ENCODE peak calls at places on chromosomes 6 and 20, in five cellular contexts. B is IMR-90, O is endothelial cell of umbilical vein, M is ovary, J is adrenal gland. T is an unnamed sample.

GRCh38 chr20:17636523-17637412 is 45.3 kb downstream of the RRBP1 start:
- DNase-seq in B (no peak), O (no peak), M (no peak), J (no peak), T (no peak)

GRCh38 chr6:157047951-157048350 is 270.8 kb downstream of the ARID1B start:
- DNase-seq in B (peak; percentile 33), O (no peak), M (no peak), J (no peak), T (no peak)

GRCh38 chr20:32553618-32554017 is 31.5 kb downstream of the NOL4L start:
- DNase-seq in B (no peak), O (no peak), M (no peak), J (no peak), T (no peak)

GRCh38 chr6:40894962-40895799 is 143.8 kb downstream of the UNC5CL start:
- DNase-seq in B (peak; percentile 54), O (peak; percentile 68), M (peak; percentile 66), J (peak; percentile 56), T (peak; percentile 74)

GRCh38 chr20:23265226-23265625 is 85.4 kb upstream of the NXT1 start:
- DNase-seq in B (peak; percentile 41), O (no peak), M (no peak), J (no peak), T (no peak)

GRCh38 chr20:64051532-64052325 is 2.3 kb upstream of the SOX18 start:
- DNase-seq in B (no peak), O (peak; percentile 31), M (no peak), J (no peak), T (no peak)

GRCh38 chr6:108562503-108562993 is 1.8 kb downstream of the FOXO3 start:
- DNase-seq in B (peak; percentile 81), O (peak; percentile 76), M (peak; percentile 68), J (peak; percentile 47), T (peak; percentile 70)

GRCh38 chr6:119467478-119468081 is 118.0 kb upstream of the MAN1A1 start:
- DNase-seq in B (peak; percentile 58), O (no peak), M (no peak), J (no peak), T (no peak)

GRCh38 chr6:113560908-113561307 is 296.2 kb upstream of the MARCKS start:
- DNase-seq in B (peak; percentile 84), O (peak; percentile 61), M (no peak), J (no peak), T (peak; percentile 4)

GRCh38 chr6:32785781-32786533 is 22.6 kb upstream of the HLA-DQB2 start:
- DNase-seq in B (peak; percentile 49), O (peak; percentile 58), M (no peak), J (peak; percentile 41), T (no peak)

GRCh38 chr6:84791233-84791632 is 26.8 kb upstream of the TBX18 start:
- DNase-seq in B (no peak), O (peak; percentile 91), M (no peak), J (no peak), T (no peak)

GRCh38 chr6:3850451-3851203 is 1.5 kb downstream of the FAM50B start:
- DNase-seq in B (no peak), O (no peak), M (peak; percentile 34), J (no peak), T (no peak)

GRCh38 chr20:59148713-59149493 is 14.7 kb upstream of the ZNF831 start:
- DNase-seq in B (no peak), O (no peak), M (no peak), J (no peak), T (no peak)

GRCh38 chr20:48912065-48912464 is 9.4 kb upstream of the ARFGEF2 start:
- DNase-seq in B (no peak), O (no peak), M (no peak), J (no peak), T (no peak)

GRCh38 chr20:17849901-17850673 is 118.5 kb downstream of the SNX5 start:
- DNase-seq in B (peak; percentile 99), O (peak; percentile 97), M (no peak), J (no peak), T (peak; percentile 91)

GRCh38 chr6:21587925-21588811 is 5.4 kb upstream of the SOX4 start:
- DNase-seq in B (peak; percentile 44), O (peak; percentile 83), M (peak; percentile 82), J (peak; percentile 48), T (no peak)

GRCh38 chr6:88823998-88824397 is 139.4 kb downstream of the RNGTT start:
- DNase-seq in B (peak; percentile 77), O (no peak), M (no peak), J (no peak), T (peak; percentile 2)

GRCh38 chr6:87639373-87639772 is 49.4 kb downstream of the ORC3 start:
- DNase-seq in B (no peak), O (no peak), M (no peak), J (no peak), T (no peak)

DNA sequence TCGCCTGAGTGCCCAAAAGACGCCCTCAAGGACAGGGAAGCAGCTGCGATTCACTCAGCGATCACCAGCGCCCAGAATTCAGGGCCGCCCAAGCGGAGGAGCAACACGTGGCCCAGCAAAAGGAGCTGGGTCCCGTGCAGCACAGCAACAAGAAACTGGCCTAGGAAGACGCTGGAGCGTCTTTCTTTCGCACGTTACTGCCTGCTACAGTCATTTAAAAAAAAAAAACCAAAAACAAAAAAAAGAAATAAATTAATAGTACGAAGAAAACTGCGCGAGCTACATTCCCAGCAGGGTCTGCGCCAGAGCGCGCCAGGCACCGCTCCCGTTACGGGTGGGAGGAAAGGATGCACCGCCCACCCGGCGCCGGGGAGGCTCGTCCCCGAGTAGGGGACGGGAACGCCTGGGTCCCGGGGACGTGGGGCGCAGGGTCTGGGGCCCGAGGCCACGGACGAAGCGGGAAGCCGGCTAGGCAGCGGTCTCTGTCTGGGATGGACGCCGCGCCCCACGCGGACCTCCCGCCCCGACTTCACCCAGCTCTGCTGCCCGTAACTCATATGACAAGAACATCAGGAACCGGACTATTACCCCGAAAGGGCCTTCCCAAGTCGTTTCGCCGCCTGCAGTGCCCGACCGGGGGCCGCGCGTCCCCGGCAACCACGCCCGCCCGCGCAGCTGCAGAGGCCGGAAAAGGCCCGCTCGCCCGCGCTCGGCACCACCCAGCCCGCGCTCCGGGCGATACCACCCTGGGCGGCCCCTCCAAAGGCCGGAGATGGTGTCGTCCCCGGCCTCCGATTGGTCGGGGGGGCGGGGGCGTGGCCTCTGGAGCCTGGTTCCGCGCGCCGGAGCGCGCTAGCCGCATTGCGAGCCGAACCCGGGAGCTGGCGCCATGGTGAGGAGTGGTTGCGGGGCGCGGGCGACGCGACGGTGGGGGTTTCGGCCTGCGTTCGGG is at the start of gene NOP56:
- DNase-seq in B (peak; percentile 86), O (peak; percentile 86), M (peak; percentile 93), J (peak; percentile 93), T (peak; percentile 83)
- TF ChIP-seq POLR2A in B (peak; percentile 96), O (peak; percentile 92), M (peak; percentile 54), J (peak; percentile 65), T (peak; percentile 90)

GRCh38 chr20:6976096-6976495 is 208.6 kb downstream of the BMP2 start:
- DNase-seq in B (no peak), O (no peak), M (no peak), J (no peak), T (no peak)

GRCh38 chr20:6975326-6975725 is 207.8 kb downstream of the BMP2 start:
- DNase-seq in B (no peak), O (no peak), M (no peak), J (no peak), T (no peak)

GRCh38 chr20:6976535-6976934 is 209.0 kb downstream of the BMP2 start:
- DNase-seq in B (no peak), O (no peak), M (no peak), J (no peak), T (no peak)

GRCh38 chr20:6974819-6975218 is 207.3 kb downstream of the BMP2 start:
- DNase-seq in B (no peak), O (no peak), M (no peak), J (no peak), T (no peak)
- TF ChIP-seq POLR2A in B (no peak), O (no peak), M (no peak), J (no peak), T (no peak)

DNA sequence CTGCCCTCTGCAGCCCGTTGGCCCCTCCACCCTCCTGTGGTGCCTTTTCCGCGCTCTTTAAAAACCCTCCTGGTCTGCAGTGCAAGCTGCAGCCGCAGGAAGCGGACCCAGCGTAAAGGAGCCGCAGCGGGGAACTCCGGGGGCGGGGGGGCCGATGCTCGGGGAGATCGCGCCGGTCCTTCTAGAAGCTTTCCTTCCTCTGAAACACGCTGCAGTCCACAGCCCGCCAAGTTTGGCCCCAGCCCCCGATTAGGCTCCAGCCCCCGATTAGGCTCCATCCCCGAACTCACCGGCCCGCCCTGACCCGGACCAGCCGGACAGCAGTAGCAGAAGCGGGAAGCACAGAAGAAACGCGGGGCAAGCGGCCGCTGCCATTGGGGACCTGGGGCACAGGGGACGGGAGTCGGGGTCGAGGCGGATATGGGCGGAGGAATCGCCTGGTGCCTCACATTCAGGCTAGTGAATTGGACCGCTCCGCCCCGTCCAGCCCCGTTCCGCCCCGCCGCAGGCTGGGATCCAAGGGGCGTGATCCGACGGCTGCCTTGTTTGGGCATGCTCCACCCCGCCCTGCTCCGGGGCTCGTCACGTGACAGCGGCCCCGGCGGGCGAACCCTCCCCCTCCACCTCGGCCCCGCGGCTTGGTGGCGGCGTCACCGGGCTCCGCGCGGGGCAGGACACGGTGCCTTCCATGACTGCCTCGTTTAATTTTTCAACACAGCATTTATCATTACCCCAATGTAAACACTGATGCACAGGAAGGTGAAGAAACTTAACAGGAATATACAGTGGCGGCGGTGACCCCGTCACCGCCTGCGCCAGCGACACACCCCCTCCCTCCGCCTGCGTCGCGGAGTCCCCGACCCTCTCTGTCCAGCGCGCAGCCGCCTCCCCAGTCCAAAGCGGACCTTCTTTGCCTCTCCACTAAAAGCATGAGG is 20.3 kb downstream of the RAET1L start:
- DNase-seq in B (peak; percentile 80), O (peak; percentile 89), M (peak; percentile 91), J (peak; percentile 95), T (peak; percentile 76)
- TF ChIP-seq POLR2A in B (no peak), O (peak; percentile 39), M (no peak), J (no peak), T (peak; percentile 54)

GRCh38 chr6:15420959-15421438 is 175.1 kb downstream of the JARID2 start:
- DNase-seq in B (no peak), O (no peak), M (no peak), J (no peak), T (no peak)

GRCh38 chr6:15419493-15419892 is 173.6 kb downstream of the JARID2 start:
- DNase-seq in B (no peak), O (no peak), M (no peak), J (no peak), T (no peak)

GRCh38 chr6:15425947-15426346 is 180.1 kb downstream of the JARID2 start:
- DNase-seq in B (no peak), O (no peak), M (no peak), J (no peak), T (no peak)

GRCh38 chr6:15423286-15423957 is 177.6 kb downstream of the JARID2 start:
- DNase-seq in B (no peak), O (no peak), M (no peak), J (no peak), T (no peak)

DNA sequence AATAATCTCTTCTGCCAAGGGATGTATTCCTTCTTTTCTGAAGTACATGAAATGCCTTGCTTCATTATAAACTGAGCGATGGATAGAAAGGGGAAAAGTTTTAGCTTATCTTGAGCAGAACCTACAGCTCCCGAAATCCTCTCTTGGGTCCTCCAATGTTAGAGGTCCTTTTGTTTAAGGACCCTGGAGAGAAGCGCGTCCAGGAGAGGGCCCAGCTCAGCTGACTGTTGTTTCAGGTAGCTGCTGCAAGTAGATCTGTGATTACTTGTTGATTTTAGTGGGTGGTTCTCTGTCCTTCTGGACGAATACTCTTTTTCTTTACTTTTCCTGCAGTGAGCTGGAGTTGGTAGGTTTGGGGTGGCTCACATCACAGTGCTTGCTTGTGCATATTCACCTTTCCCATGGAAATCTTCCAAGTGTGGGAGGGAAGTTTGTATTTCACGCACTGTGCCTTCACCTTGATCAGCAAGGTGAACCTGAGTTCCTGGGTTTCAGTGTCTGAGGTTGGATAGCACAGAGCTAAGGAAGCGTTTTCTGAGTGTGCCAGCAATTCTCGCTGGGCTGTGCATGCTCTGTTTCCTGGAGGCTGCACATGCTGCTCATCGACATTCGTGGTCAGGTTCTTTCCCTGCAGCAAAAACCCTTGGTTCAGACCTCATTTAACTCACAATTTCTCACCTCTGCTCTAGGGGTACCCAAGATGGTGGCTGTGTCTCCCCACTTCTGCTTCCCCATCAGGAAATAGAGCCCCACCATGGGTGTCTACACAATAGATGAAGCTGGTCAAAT is 176.3 kb downstream of the JARID2 start:
- DNase-seq in B (no peak), O (no peak), M (no peak), J (no peak), T (no peak)
- TF ChIP-seq POLR2A in B (no peak), O (no peak), M (no peak), J (no peak), T (no peak)

T was measured in H54.